ENCODE peak calls at places on chromosome 11, in five cellular contexts. Y is A549, U is H1, A is HepG2, G is GM12878. M is an unnamed sample.

GRCh38 chr11:45777127-45777969 is 27.6 kb upstream of the SLC35C1 start:
- DNase-seq in G (no peak), U (no peak), Y (no peak), A (no peak), M (no peak)

GRCh38 chr11:8095356-8095755 is 14.3 kb downstream of the TUB start:
- DNase-seq in Y (no peak), U (no peak), A (no peak), G (no peak), M (no peak)

GRCh38 chr11:73387594-73388021 is 11.4 kb downstream of the RELT start:
- DNase-seq in U (no peak), G (no peak), Y (no peak), A (no peak), M (no peak)

GRCh38 chr11:63639195-63639832 is 25.1 kb upstream of the PLAAT3 start:
- DNase-seq in Y (peak), G (no peak), A (no peak), U (no peak), M (no peak)

GRCh38 chr11:7846003-7846402 is 49.3 kb upstream of the OR5P2 start:
- DNase-seq in Y (no peak), A (no peak), U (no peak), G (no peak), M (no peak)

GRCh38 chr11:250740-251299 is 14.0 kb downstream of the PSMD13 start:
- DNase-seq in G (no peak), A (no peak), Y (peak), U (peak), M (peak)

GRCh38 chr11:113675003-113675471 is 31.1 kb downstream of the TMPRSS5 start:
- DNase-seq in A (no peak), U (no peak), G (peak), Y (no peak), M (peak)

GRCh38 chr11:130165601-130166456 is 6.2 kb downstream of the ST14 start:
- DNase-seq in Y (no peak), A (no peak), U (no peak), G (no peak), M (no peak)

GRCh38 chr11:118930152-118930712 is 4.5 kb upstream of the BCL9L start:
- DNase-seq in A (peak), G (peak), Y (peak), U (peak), M (peak)

GRCh38 chr11:129852125-129852740 is 36.6 kb downstream of the TMEM45B start:
- DNase-seq in A (no peak), Y (no peak), G (no peak), U (no peak), M (no peak)

GRCh38 chr11:131845255-131845654 is 474.8 kb downstream of the NTM start:
- DNase-seq in U (peak), Y (no peak), A (no peak), G (no peak), M (no peak)

GRCh38 chr11:86440843-86441242 is 66.2 kb downstream of the CCDC81 start:
- DNase-seq in U (no peak), A (no peak), G (no peak), Y (no peak), M (no peak)

GRCh38 chr11:5486421-5486820 is 2.1 kb upstream of the OR52D1 start:
- DNase-seq in A (no peak), G (no peak), Y (no peak), U (no peak), M (no peak)

GRCh38 chr11:126791446-126791845 is 209.1 kb downstream of the KIRREL3 start:
- DNase-seq in G (no peak), A (no peak), U (peak), Y (no peak), M (no peak)

GRCh38 chr11:129286813-129287212 is 88.8 kb upstream of the BARX2 start:
- DNase-seq in Y (no peak), G (no peak), A (no peak), U (no peak), M (no peak)

GRCh38 chr11:60301178-60301577 is 20.7 kb downstream of the MS4A4A start:
- DNase-seq in A (no peak), G (no peak), U (no peak), Y (no peak), M (no peak)

GRCh38 chr11:71420455-71421241 is 27.5 kb downstream of the DHCR7 start:
- DNase-seq in Y (peak), A (peak), U (peak), G (peak), M (peak)

GRCh38 chr11:26201411-26201810 is 130.5 kb upstream of the ANO3 start:
- DNase-seq in U (no peak), Y (peak), A (no peak), G (no peak), M (no peak)

GRCh38 chr11:45880772-45881570 is 4.5 kb upstream of the MAPK8IP1 start:
- DNase-seq in U (no peak), G (no peak), A (no peak), Y (no peak), M (no peak)

GRCh38 chr11:59573216-59573615 is 42.4 kb downstream of the OSBP start:
- DNase-seq in U (no peak), Y (no peak), A (no peak), G (no peak), M (no peak)

GRCh38 chr11:18490319-18490718 is 34.7 kb downstream of the LDHAL6A start:
- DNase-seq in G (no peak), Y (no peak), A (no peak), U (no peak), M (no peak)

GRCh38 chr11:106216281-106216680 is 138.8 kb downstream of the AASDHPPT start:
- DNase-seq in G (no peak), A (no peak), Y (no peak), U (no peak), M (no peak)

GRCh38 chr11:111541209-111542061 is 915 bp downstream of the LAYN start:
- DNase-seq in Y (no peak), U (no peak), A (no peak), G (no peak), M (no peak)

DNA sequence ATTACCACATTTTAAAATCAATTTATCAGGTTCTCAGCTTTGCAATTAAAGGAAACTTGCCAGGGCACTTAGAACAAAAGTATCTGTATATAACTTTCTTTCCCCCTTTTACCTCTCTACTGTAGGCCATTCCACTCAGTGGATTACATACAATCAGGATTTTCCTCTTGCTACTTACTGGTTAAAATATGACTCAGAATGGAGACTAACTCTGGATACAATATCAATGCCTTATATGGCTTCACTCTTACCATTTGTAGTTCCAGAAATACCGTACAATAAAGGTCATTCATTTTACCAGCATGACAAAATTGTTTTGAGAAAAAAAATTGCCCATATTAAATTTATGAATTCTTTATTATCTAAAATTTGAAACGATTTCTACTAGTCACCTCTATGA is 706.8 kb downstream of the KCNA4 start:
- DNase-seq in A (no peak), G (no peak), U (no peak), Y (no peak), M (no peak)
- TF ChIP-seq HDAC2 in A (no peak), G (no peak), U (no peak), Y (no peak), M (no peak)

GRCh38 chr11:65922565-65922964 is 3.3 kb downstream of the DRAP1 start:
- DNase-seq in U (no peak), G (no peak), Y (no peak), A (no peak), M (no peak)
- TF ChIP-seq HDAC2 in U (no peak), G (no peak), Y (no peak), A (no peak), M (no peak)

GRCh38 chr11:88363566-88364169 is 26.1 kb upstream of the CTSC start:
- DNase-seq in G (no peak), Y (no peak), U (no peak), A (no peak), M (no peak)
- TF ChIP-seq HDAC2 in G (no peak), Y (no peak), U (no peak), A (no peak), M (no peak)

DNA sequence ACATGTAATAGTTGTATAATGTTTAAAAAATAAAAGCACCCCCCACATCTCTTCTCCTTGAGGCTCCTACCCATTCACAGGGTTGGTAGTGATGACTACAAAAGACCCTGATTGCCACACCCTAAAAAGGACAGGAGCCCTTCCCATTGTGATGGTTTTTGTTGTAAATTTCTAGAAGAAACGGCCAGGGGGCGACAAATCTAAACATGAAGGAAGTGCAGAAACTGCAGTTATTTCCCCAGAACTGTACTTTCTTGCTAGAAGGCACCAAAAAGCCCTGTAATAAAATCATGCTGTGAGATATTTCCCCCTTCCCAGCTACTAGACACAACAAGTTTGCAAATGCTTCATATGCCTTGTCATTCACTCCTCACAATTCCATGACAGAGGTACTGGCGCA is 10.8 kb downstream of the PRR5L start:
- DNase-seq in U (no peak), G (no peak), A (peak), Y (peak), M (peak)
- TF ChIP-seq HDAC2 in U (no peak), G (no peak), A (no peak), Y (no peak), M (no peak)

DNA sequence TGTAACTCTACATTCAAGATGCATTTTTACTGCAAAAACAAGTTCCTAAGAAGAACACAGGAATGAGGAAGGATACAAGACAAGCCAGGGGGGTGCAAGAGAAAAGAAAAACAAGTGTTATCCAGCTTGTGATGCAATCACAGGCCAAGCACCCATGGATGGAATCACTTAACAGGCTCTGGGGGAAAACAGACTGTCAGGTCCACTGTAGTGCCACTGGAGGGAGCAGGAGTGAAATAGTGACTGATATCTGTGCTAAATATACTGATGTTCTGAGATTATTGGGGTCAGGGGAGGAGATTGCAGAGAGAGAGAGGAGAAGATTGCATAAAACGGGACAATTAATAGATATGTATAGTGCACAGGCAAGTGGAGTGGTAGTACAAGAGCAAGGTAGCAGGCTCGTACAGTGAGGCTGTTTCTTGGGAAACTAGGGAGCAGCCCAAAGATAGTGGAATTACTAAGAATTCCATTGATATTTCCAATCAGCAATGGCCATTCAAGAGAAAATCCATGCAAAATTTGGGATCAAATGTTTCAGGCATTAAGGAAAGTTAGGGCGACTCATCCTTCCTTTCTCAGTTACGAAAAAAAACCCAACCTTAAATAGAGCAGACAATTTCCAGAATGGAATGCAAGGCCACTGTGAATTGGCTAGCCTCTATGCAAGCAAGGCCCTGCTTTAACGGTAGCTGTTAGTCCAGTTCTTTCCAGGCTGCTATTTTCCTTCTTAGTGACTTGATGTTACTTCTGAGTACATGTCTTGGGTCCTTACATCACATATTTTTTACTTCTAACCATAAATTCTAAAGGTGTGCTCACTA is 52.2 kb upstream of the CEP126 start:
- DNase-seq in A (peak), G (no peak), U (no peak), Y (peak), M (no peak)
- TF ChIP-seq HDAC2 in A (no peak), G (no peak), U (no peak), Y (no peak), M (no peak)

GRCh38 chr11:65569973-65570918 is at the start of gene ZNRD2:
- DNase-seq in A (peak), G (peak), Y (peak), U (peak), M (peak)

GRCh38 chr11:65573391-65574146 is 1.2 kb downstream of the FAM89B start:
- DNase-seq in Y (no peak), A (no peak), G (no peak), U (no peak), M (no peak)

GRCh38 chr11:65571420-65571819 is 918 bp upstream of the FAM89B start:
- DNase-seq in A (no peak), Y (no peak), G (no peak), U (no peak), M (no peak)

GRCh38 chr11:65572356-65573043 is at the start of gene FAM89B:
- DNase-seq in U (no peak), A (no peak), G (no peak), Y (peak), M (peak)

GRCh38 chr11:65571940-65572339 is 398 bp upstream of the FAM89B start:
- DNase-seq in G (no peak), Y (peak), U (no peak), A (no peak), M (peak)
- TF ChIP-seq HDAC2 in G (no peak), Y (no peak), U (no peak), A (no peak), M (no peak)

GRCh38 chr11:75077316-75077715 is 19.4 kb downstream of the OR2AT4 start:
- DNase-seq in Y (no peak), U (no peak), G (no peak), A (no peak), M (no peak)
- TF ChIP-seq HDAC2 in Y (no peak), U (no peak), G (no peak), A (no peak), M (no peak)

GRCh38 chr11:2798951-2799761 is 86.4 kb downstream of the CDKN1C start:
- DNase-seq in A (peak), U (no peak), Y (no peak), G (no peak), M (no peak)
- TF ChIP-seq HDAC2 in A (no peak), U (no peak), Y (no peak), G (no peak), M (no peak)

GRCh38 chr11:10002221-10002620 is 291.8 kb downstream of the SBF2 start:
- DNase-seq in U (no peak), A (no peak), Y (no peak), G (no peak), M (no peak)

GRCh38 chr11:10004526-10005113 is 289.4 kb downstream of the SBF2 start:
- DNase-seq in A (no peak), G (no peak), Y (no peak), U (peak), M (no peak)

GRCh38 chr11:10005955-10006525 is 288.0 kb downstream of the SBF2 start:
- DNase-seq in A (no peak), U (no peak), G (no peak), Y (no peak), M (no peak)
- TF ChIP-seq HDAC2 in A (no peak), U (no peak), G (no peak), Y (no peak), M (no peak)